ENCODE peak calls at places on chromosomes 2 and 18, in ten cellular contexts. V is vagina; L is cardiac fibroblast; M is kidney; W is psoas muscle; E is astrocyte of the spinal cord; C is activated CD8-positive, alpha-beta T cell treated with anti-CD3 and anti-CD28 coated beads for 36 hours; P is B cell; D is right lobe of liver; G is endodermal cell. F is an unnamed sample.

GRCh38 chr2:27281855-27282559 is at the start of gene TRIM54:
- DNase-seq in D (no peak), E (no peak), L (peak), C (no peak), W (peak), M (no peak), P (no peak), G (peak), V (no peak), F (no peak)

GRCh38 chr2:178105566-178105965 is 6.7 kb upstream of the RBM45 start:
- DNase-seq in D (no peak), M (no peak), C (no peak), G (no peak), W (no peak), L (no peak), E (no peak), V (no peak), P (no peak), F (peak)

GRCh38 chr2:238079874-238080327 is 19.1 kb downstream of the SCLY start:
- DNase-seq in M (no peak), E (no peak), L (no peak), P (no peak), C (no peak), V (no peak), D (no peak), G (no peak), W (no peak), F (peak)

GRCh38 chr18:23194969-23195957 is 60.0 kb downstream of the CABLES1 start:
- DNase-seq in G (no peak), L (no peak), M (no peak), P (no peak), C (no peak), E (no peak), W (no peak), D (no peak), V (no peak), F (no peak)

GRCh38 chr2:206518997-206519396 is 75.7 kb downstream of the ADAM23 start:
- DNase-seq in L (no peak), D (no peak), P (no peak), G (no peak), E (no peak), C (no peak), V (no peak), W (no peak), M (no peak), F (no peak)

GRCh38 chr2:88880441-88880953 is 189.0 kb downstream of the RPIA start:
- DNase-seq in E (peak), V (no peak), G (peak), D (no peak), W (no peak), P (no peak), C (peak), L (peak), M (no peak), F (peak)

GRCh38 chr18:22847867-22848451 is 85.2 kb upstream of the RBBP8 start:
- DNase-seq in P (no peak), G (no peak), W (no peak), E (no peak), M (no peak), C (no peak), D (no peak), V (no peak), L (peak), F (no peak)

GRCh38 chr2:212595036-212595654 is 56.5 kb upstream of the ERBB4 start:
- DNase-seq in G (no peak), E (peak), M (no peak), P (no peak), W (no peak), D (no peak), L (peak), C (no peak), V (no peak), F (peak)

GRCh38 chr2:240519396-240520142 is 38.2 kb downstream of the ANKMY1 start:
- DNase-seq in V (peak), C (no peak), G (peak), M (no peak), L (peak), P (no peak), D (no peak), W (no peak), E (peak), F (no peak)

GRCh38 chr2:62631160-62632085 is 74.1 kb upstream of the EHBP1 start:
- DNase-seq in L (no peak), D (no peak), E (no peak), G (no peak), C (no peak), P (no peak), V (no peak), W (no peak), M (no peak), F (no peak)
- TF ChIP-seq CTCF in L (no peak), D (no peak), E (no peak), G (no peak), C (no peak), P (no peak), V (no peak), W (no peak), M (no peak), F (no peak)

DNA sequence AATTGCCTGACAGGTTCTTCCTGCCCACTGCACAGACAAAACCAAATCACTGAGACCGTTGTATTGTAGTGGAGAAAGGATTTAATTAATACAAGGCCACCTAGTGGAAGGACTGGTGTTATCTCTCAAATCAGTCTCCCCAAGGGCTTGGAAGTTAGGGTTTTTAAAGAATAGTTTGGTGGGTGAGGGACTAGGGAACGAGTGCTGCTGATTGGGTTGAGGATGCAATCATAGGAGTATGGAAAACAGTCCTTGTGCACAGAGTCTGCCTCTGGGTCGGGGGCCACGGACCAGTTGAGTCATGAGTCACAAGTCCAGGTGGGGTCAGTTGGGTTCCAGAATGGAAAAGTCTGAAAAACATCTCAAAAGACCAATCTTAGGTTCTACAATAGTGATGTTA is 89.1 kb downstream of the B3GNT2 start:
- DNase-seq in M (no peak), D (no peak), E (no peak), W (no peak), P (no peak), C (no peak), G (no peak), V (no peak), L (no peak), F (no peak)
- TF ChIP-seq CTCF in M (no peak), D (no peak), E (no peak), W (no peak), P (no peak), C (no peak), G (no peak), V (no peak), L (no peak), F (no peak)

GRCh38 chr2:210180494-210180893 is 9.3 kb upstream of the KANSL1L start:
- DNase-seq in G (no peak), P (no peak), W (no peak), C (no peak), L (no peak), E (no peak), M (no peak), D (no peak), V (no peak), F (no peak)
- TF ChIP-seq CTCF in G (no peak), P (no peak), W (no peak), C (no peak), L (no peak), E (no peak), M (no peak), D (no peak), V (no peak), F (no peak)

GRCh38 chr18:49241852-49242251 is 218.6 kb downstream of the DYM start:
- DNase-seq in L (peak), E (peak), W (no peak), G (no peak), V (no peak), M (no peak), P (no peak), C (no peak), D (no peak), F (peak)

GRCh38 chr18:49234984-49235383 is 225.5 kb downstream of the DYM start:
- DNase-seq in C (no peak), V (no peak), G (no peak), E (no peak), L (no peak), P (no peak), D (no peak), M (no peak), W (no peak), F (no peak)

GRCh38 chr18:49243391-49243790 is 217.1 kb downstream of the DYM start:
- DNase-seq in M (no peak), C (no peak), G (no peak), P (no peak), D (no peak), V (no peak), W (no peak), L (peak), E (no peak), F (no peak)

GRCh38 chr18:49237031-49237430 is 223.4 kb downstream of the DYM start:
- DNase-seq in L (no peak), W (no peak), M (no peak), G (no peak), P (no peak), C (no peak), V (no peak), D (no peak), E (no peak), F (peak)

DNA sequence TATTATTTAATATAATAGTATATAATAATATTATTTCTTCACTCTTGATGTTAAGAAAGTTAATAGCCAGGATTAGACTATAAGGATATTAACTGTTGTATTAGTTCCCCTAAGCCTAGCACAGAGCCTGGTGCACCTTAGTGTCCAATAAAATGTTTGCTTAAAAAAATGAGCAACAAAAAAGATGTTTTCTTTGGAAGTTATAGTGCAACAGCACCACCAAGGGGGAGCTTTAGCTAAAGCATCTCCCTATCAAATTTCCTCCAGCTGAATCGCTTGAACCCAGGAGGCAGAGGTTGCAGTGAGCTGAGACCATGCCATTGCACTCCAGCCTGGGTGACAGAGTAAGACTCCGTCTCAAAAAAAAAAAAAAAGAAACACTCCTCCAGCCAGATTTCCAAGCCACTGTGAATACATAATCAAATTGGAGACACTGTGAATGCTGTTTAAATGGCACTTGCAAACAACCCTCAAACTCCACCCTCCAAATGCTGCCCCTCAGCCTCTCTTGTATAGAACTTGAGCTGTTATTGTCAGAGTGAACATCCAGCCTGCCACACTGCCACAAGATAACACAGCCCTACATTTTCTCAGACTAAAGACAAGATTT is 221.9 kb downstream of the DYM start:
- DNase-seq in M (no peak), V (no peak), C (peak), E (peak), P (no peak), L (peak), G (peak), W (no peak), D (no peak), F (peak)
- TF ChIP-seq CTCF in M (peak), V (no peak), C (no peak), E (peak), P (peak), L (peak), G (peak), W (peak), D (peak), F (peak)

GRCh38 chr2:29013046-29013780 is 32.1 kb downstream of the TOGARAM2 start:
- DNase-seq in W (no peak), C (no peak), L (peak), G (no peak), D (no peak), P (no peak), V (no peak), M (no peak), E (peak), F (peak)

GRCh38 chr2:29009711-29010677 is 28.9 kb downstream of the TOGARAM2 start:
- DNase-seq in E (no peak), M (peak), D (no peak), G (no peak), L (no peak), C (peak), V (no peak), W (no peak), P (no peak), F (no peak)

GRCh38 chr2:29012211-29012681 is 31.1 kb downstream of the TOGARAM2 start:
- DNase-seq in V (no peak), W (peak), C (peak), G (no peak), D (no peak), P (no peak), E (peak), L (peak), M (no peak), F (no peak)

GRCh38 chr2:29010946-29011649 is 30.0 kb downstream of the TOGARAM2 start:
- DNase-seq in D (no peak), E (peak), C (peak), M (peak), L (peak), W (peak), V (no peak), P (no peak), G (peak), F (no peak)

GRCh38 chr2:29011650-29012060 is 30.6 kb downstream of the TOGARAM2 start:
- DNase-seq in D (no peak), V (no peak), G (peak), E (peak), P (no peak), W (peak), L (no peak), C (peak), M (peak), F (no peak)
- TF ChIP-seq CTCF in D (no peak), V (no peak), G (no peak), E (peak), P (no peak), W (no peak), L (no peak), C (peak), M (no peak), F (no peak)

GRCh38 chr2:71789556-71790219 is 336.3 kb downstream of the DYSF start:
- DNase-seq in V (no peak), W (no peak), D (no peak), M (no peak), C (no peak), G (peak), P (no peak), E (no peak), L (peak), F (peak)
- TF ChIP-seq CTCF in V (no peak), W (no peak), D (no peak), M (no peak), C (no peak), G (peak), P (no peak), E (no peak), L (peak), F (no peak)

DNA sequence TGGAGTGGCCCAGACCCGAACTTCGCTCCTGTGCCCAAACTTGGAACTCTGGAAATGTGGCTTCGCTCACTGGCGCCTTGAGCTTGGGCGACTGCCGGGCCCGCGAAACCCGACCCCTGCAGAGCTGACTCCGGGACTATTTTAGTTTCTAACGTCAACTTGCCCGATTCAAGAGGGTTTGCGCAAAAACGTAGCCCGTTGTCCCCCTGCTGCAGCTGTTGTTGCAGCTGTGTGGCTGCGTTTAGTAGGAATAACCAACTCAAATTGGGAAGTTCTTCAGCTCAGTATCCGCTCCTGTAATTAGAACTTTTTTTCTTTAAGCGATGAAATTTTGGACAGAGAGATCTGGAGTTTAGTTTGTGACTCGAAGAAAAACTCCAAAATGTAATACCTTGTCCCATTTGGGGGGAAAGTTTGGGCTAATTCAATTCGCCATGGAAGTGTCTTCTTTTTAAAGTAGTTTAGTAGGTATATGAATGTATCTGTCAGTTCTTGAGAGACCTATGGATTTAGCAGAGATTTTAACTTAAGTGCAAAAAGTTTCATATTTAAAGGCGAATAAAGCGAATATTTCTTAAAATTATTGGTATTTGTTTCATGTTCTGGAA is 565 bp downstream of the MYL12A start:
- DNase-seq in E (peak), M (no peak), G (no peak), V (no peak), C (peak), D (no peak), W (peak), P (no peak), L (peak), F (no peak)
- TF ChIP-seq CTCF in E (no peak), M (no peak), G (no peak), V (no peak), C (no peak), D (no peak), W (no peak), P (no peak), L (no peak), F (no peak)

DNA sequence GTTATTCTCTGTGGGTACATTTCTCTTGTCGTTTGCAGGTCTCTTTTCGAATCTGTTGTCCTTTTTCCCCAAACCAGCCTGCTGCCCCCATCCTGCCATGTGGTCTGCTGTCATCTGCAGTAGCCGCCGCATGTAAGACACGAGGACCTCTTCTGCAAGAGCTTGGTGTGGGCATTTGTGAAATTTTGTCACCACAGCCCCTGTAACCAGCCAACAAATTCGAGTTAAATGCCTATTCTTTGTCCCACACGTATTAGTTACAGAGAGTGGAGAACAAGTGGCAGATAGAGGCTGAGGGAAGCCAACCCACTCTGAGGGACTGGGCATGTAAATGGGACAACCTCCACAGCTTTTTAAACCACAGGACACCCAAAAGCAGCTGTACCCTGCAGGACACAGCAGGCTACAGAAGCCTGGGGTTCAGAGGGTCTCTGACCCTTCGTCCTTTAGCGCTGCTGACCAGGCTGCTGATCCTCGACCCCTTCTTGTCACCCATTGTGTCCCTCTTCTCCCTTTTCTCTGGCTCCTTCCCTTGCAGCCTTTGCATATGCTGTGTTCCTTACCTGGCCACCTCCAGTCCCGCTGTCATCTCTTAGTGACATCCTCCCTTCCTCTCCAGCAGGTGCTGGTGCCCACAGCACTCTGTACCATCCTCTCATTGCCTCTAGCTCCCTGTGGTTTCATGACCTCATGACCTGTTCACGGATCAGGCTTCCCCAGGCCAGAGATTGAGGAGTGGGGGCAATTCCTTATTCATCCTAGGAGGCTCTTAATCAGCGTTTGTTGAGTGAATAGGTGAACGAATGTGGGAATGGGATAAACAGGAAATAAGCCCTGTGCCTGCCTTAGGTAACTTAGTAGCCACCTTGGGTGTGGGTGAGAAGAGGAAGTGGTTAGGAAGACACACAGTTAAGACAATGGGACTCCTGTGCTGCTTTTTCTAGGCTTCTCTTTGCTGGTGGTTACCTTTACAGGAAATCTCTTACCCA is 35.3 kb downstream of the ITGA6 start:
- DNase-seq in G (no peak), E (no peak), D (no peak), C (peak), V (no peak), L (no peak), P (no peak), M (no peak), W (no peak), F (peak)
- TF ChIP-seq CTCF in G (no peak), E (no peak), D (no peak), C (peak), V (no peak), L (no peak), P (peak), M (no peak), W (no peak), F (no peak)

DNA sequence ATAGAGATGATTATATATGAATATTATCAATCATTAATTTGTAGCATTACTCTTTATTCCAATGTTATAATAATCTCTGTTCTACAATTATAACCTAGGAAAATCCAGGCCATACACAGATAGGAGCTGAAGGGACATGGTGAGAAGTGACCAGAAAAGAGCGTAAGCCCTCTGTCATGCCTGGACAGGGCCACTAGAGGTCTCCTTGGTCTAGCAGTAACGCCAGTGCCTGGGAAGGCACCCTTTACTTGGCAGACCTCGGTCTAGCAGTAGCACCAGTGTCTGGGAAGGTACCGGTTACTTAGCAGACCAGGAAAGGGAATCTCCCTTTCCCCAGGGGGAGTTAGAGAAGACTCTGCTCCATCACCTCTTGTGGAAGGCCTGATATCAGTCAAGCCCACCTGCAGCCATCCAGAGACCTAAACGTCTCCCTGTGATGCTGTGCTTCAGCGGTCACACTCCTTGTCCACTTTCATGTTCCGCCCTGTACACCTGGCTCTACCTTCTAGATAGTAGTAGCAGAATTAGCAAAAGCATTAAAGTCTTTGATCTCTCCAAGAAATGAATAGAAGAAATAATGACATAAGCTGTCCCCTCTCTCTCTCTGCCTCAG is 447.5 kb upstream of the FSIP2 start:
- DNase-seq in L (peak), W (no peak), P (no peak), M (no peak), D (peak), V (no peak), G (peak), E (peak), C (peak), F (peak)
- TF ChIP-seq CTCF in L (peak), W (peak), P (no peak), M (peak), D (peak), V (no peak), G (peak), E (peak), C (peak), F (peak)

F was measured in MCF 10A.